ENCODE peak calls at places on chromosomes 5 and 9, in five cellular contexts. U is GM20000, D is OCI-LY7, K is PC-9, Y is omental fat pad. T is an unnamed sample.

GRCh38 chr5:50799596-50799995 is 133.2 kb downstream of the PARP8 start:
- DNase-seq in K (no peak), Y (no peak), D (no peak), U (no peak), T (no peak)

GRCh38 chr5:133428072-133428660 is 184.2 kb downstream of the FSTL4 start:
- DNase-seq in D (no peak), K (no peak), U (no peak), Y (no peak), T (no peak)

GRCh38 chr9:90290716-90291485 is 351.7 kb downstream of the DIRAS2 start:
- DNase-seq in K (no peak), U (no peak), D (no peak), Y (no peak), T (no peak)

GRCh38 chr5:151491059-151491458 is 43.7 kb downstream of the SLC36A1 start:
- DNase-seq in K (no peak), U (no peak), Y (no peak), D (no peak), T (no peak)

GRCh38 chr5:32331217-32331926 is 18.6 kb upstream of the MTMR12 start:
- DNase-seq in K (no peak), D (no peak), U (no peak), Y (no peak), T (no peak)

GRCh38 chr9:91197232-91198181 is 164.2 kb downstream of the AUH start:
- DNase-seq in Y (peak), D (no peak), U (no peak), K (peak), T (no peak)

GRCh38 chr5:177474094-177474493 is 660 bp upstream of the DBN1 start:
- DNase-seq in K (no peak), U (no peak), Y (no peak), D (no peak), T (no peak)

GRCh38 chr9:137982132-137982666 is 104.6 kb downstream of the CACNA1B start:
- DNase-seq in K (peak), Y (no peak), D (no peak), U (no peak), T (no peak)

GRCh38 chr9:31587176-31587575 is 797.3 kb upstream of the ACO1 start:
- DNase-seq in K (no peak), D (no peak), Y (no peak), U (no peak), T (no peak)

GRCh38 chr9:27425827-27426716 is 98.0 kb upstream of the IFNK start:
- DNase-seq in K (no peak), D (no peak), Y (no peak), U (no peak), T (no peak)

GRCh38 chr9:90001756-90002155 is 396.9 kb downstream of the GADD45G start:
- DNase-seq in D (no peak), K (no peak), Y (no peak), U (no peak), T (no peak)

DNA sequence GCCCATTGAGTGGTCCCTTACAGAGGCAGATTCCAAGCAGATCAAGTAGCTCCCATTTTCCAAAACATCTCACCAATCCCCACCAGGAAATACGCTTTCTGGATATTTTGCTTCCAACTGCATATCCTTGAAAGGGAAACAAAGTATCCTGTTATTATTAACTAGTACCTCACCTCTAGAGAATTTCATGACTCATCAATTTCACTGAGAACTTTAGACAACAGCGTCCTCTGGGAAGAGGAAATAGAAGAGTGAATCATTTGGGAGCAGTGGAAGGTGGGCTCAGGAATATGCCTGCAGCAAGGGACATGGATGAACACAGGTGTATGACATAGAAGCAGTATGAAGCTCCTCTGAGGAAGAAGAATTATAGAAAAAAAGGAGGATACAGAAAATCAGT is 186.7 kb downstream of the MARCHF11 start:
- DNase-seq in Y (no peak), U (no peak), K (no peak), D (no peak), T (no peak)
- TF ChIP-seq CTCF in Y (no peak), U (no peak), K (no peak), D (no peak), T (no peak)

GRCh38 chr5:180673371-180674252 is 24.2 kb upstream of the FLT4 start:
- DNase-seq in K (no peak), D (no peak), Y (no peak), U (no peak), T (no peak)
- TF ChIP-seq CTCF in K (no peak), D (no peak), Y (no peak), U (no peak), T (no peak)

GRCh38 chr5:55920784-55921183 is 69.6 kb downstream of the IL31RA start:
- DNase-seq in U (peak), K (no peak), Y (no peak), D (no peak), T (no peak)
- TF ChIP-seq CTCF in U (no peak), K (peak), Y (no peak), D (peak), T (no peak)

DNA sequence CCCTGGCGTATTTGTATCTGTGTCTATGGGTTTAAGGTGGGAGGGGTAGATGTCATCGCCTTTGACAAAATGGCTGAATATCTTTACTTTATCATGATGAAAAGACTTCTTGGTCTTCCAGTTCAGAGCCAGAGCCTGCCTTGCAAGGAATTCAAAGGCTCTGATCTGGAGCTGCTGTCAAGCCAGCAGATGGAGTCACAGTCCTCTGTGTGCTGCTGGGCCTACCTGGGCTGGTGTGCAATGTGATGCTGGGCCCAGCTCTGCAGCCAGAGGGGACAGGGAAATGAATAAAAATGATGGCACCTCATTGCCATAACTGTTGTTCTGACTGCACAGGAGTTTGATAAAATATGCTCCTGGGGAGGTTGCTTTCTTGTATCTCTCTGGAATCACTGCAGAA is 20.2 kb upstream of the HSPA9 start:
- DNase-seq in Y (no peak), K (no peak), U (no peak), D (no peak), T (no peak)
- TF ChIP-seq CTCF in Y (no peak), K (peak), U (no peak), D (no peak), T (no peak)

GRCh38 chr5:127229185-127229889 is 61.3 kb upstream of the MEGF10 start:
- DNase-seq in Y (no peak), K (peak), U (peak), D (no peak), T (peak)
- TF ChIP-seq CTCF in Y (no peak), K (no peak), U (no peak), D (no peak), T (no peak)

DNA sequence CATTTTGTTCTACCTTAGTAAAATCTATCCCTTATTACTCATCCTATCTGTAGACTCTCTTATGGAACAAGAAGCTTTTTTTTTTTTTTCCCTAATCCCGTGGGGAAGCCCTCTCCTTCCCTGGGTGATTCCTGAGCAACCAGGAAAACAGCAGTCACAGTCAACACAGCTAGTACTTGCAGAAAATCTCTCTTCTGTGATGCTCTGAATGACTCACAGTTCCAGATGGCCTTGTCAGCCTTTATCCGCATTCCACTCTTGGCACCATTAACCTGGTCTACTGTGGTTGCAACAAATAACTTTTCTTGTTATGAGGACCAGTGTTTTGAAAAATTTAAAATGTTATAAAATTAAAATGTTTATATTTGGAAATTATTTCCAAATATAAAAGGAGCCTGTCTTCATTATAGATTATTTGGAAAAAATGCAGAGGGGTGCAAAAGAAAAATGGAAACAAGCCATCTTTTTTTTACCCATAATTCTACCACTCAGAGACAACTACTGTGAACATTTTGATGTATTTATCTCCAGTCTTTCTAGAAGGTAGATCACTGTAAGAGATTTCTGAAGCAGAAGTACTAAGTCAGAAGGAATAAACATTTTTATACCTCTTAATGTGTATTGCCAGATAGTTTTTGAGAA is 486.7 kb downstream of the RAB3C start:
- DNase-seq in U (no peak), D (no peak), Y (no peak), K (peak), T (no peak)
- TF ChIP-seq CTCF in U (no peak), D (no peak), Y (no peak), K (no peak), T (no peak)

DNA sequence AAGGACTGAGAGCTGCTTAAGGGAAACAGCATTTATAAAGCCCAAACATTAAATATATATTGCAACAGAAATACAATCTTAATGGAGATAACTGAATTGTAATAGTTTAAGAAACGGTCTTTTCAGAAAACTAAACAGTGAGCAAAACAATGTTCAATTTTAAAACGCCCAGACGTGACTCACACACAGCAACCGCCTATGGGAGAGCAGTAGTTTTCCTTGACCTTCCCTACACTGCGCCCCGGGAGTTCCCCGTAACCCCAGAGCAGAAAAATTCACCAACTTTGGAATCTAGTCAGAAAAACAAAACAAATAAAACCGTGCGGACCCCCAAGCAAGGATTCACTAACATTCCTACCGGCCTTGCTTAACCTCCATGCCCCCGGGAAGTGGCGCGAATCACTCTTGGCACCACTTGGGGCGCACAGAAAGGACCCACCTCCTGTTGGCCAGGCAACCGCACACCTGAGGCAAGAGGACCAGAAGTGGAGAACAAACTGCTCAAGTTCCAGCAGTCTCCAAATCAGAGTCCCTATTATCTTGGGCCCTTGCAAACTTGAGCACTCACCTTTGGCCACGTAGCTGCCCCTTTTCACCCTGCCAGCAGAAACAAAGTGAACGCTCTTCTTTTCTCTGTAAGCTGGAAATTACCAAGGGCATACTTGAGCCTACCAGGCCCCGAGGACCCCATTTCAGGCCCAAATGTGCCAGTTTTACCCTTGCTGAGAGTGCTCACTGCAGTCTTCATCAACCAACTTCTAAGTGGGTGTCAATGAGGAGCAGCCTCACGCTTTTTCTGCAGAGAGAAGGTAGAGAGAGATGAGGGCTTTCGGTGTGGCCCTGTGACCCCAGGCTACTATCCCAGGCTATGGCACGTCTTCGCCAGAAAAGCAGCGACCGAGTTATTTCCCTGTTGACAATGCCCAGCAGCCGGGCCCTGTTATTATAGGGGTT is 189.7 kb downstream of the MEF2C start:
- DNase-seq in Y (no peak), K (no peak), D (no peak), U (no peak), T (no peak)
- TF ChIP-seq CTCF in Y (no peak), K (no peak), D (peak), U (no peak), T (no peak)

GRCh38 chr5:130720355-130720754 is 444.7 kb downstream of the HINT1 start:
- DNase-seq in D (peak), K (no peak), Y (no peak), U (no peak), T (no peak)
- TF ChIP-seq CTCF in D (peak), K (peak), Y (no peak), U (no peak), T (no peak)

T was measured in CD4-positive, alpha-beta T cell.